ENCODE peak calls at places on chromosomes 7 and 10, in ten cellular contexts. U is tibial nerve, M is pancreas, Z is brain microvascular endothelial cell, N is body of pancreas, A is fibroblast of lung, J is heart right ventricle, B is SK-N-SH, D is IMR-90, V is lung. P is an unnamed sample.

GRCh38 chr10:129613377-129613980 is 146.4 kb downstream of the MGMT start:
- DNase-seq in D (no peak), M (no peak), Z (no peak), U (no peak), V (no peak), N (no peak), J (no peak), B (no peak), A (no peak), P (no peak)

GRCh38 chr10:91925022-91925320 is 1.4 kb downstream of the BTAF1 start:
- DNase-seq in V (no peak), M (no peak), J (no peak), Z (no peak), B (peak), A (no peak), D (no peak), U (no peak), N (no peak), P (no peak)

GRCh38 chr10:113005380-113005779 is 55.3 kb downstream of the TCF7L2 start:
- DNase-seq in U (no peak), Z (no peak), N (no peak), D (no peak), B (no peak), J (no peak), V (no peak), A (no peak), M (no peak), P (no peak)

GRCh38 chr7:2140216-2140870 is 92.4 kb downstream of the MAD1L1 start:
- DNase-seq in U (no peak), A (no peak), Z (no peak), M (no peak), J (peak), D (no peak), N (no peak), B (no peak), V (no peak), P (no peak)

GRCh38 chr7:28695300-28696261 is 262.5 kb downstream of the TRIL start:
- DNase-seq in J (no peak), D (peak), A (no peak), N (no peak), Z (no peak), B (no peak), M (no peak), U (peak), V (no peak), P (no peak)

GRCh38 chr10:131735577-131735976 is 165.2 kb upstream of the PPP2R2D start:
- DNase-seq in M (peak), N (no peak), Z (no peak), J (no peak), A (no peak), B (no peak), D (no peak), U (no peak), V (no peak), P (no peak)

GRCh38 chr7:108114117-108114841 is 15.9 kb downstream of the LAMB4 start:
- DNase-seq in N (peak), A (no peak), B (no peak), D (no peak), V (no peak), Z (no peak), U (no peak), J (no peak), M (peak), P (no peak)

GRCh38 chr7:29564455-29565185 is 985 bp downstream of the PRR15 start:
- DNase-seq in D (peak), J (peak), U (no peak), Z (peak), A (peak), M (peak), N (peak), V (peak), B (peak), P (peak)

GRCh38 chr10:13890617-13891541 is 304.1 kb downstream of the PRPF18 start:
- DNase-seq in U (no peak), A (peak), D (peak), J (no peak), B (peak), Z (peak), V (no peak), M (no peak), N (no peak), P (no peak)

GRCh38 chr10:113644185-113645120 is 19.4 kb downstream of the NRAP start:
- DNase-seq in D (peak), M (no peak), B (no peak), N (peak), A (peak), J (no peak), V (no peak), U (no peak), Z (peak), P (no peak)

GRCh38 chr10:35251373-35252100 is 84.8 kb upstream of the CCNY start:
- DNase-seq in J (no peak), V (no peak), A (no peak), U (no peak), N (no peak), Z (no peak), D (no peak), B (no peak), M (no peak), P (no peak)

GRCh38 chr7:104032486-104032885 is 43.0 kb upstream of the RELN start:
- DNase-seq in M (no peak), A (no peak), D (no peak), N (no peak), J (no peak), U (no peak), V (no peak), B (no peak), Z (no peak), P (no peak)

GRCh38 chr7:108283252-108283651 is 153.1 kb upstream of the LAMB4 start:
- DNase-seq in V (no peak), U (no peak), D (no peak), N (no peak), M (no peak), Z (no peak), J (no peak), A (no peak), B (no peak), P (no peak)

GRCh38 chr10:33529234-33529633 is 194.8 kb upstream of the NRP1 start:
- DNase-seq in J (no peak), M (no peak), V (no peak), N (no peak), U (no peak), A (no peak), Z (no peak), D (no peak), B (no peak), P (no peak)

GRCh38 chr10:69500864-69501468 is 49.7 kb downstream of the TSPAN15 start:
- DNase-seq in M (no peak), U (no peak), B (no peak), A (no peak), D (no peak), Z (no peak), J (no peak), N (no peak), V (no peak), P (no peak)

GRCh38 chr10:80588506-80589020 is 50.9 kb downstream of the SH2D4B start:
- DNase-seq in V (no peak), N (no peak), A (no peak), J (no peak), U (no peak), M (no peak), Z (no peak), B (no peak), D (no peak), P (no peak)

GRCh38 chr7:21966271-21966670 is 20.6 kb upstream of the CDCA7L start:
- DNase-seq in N (no peak), U (no peak), B (no peak), J (no peak), Z (no peak), V (no peak), A (no peak), M (no peak), D (no peak), P (no peak)

GRCh38 chr7:88377421-88377820 is 70.7 kb upstream of the STEAP4 start:
- DNase-seq in A (no peak), B (no peak), D (no peak), N (no peak), V (no peak), M (no peak), J (no peak), Z (no peak), U (no peak), P (no peak)

GRCh38 chr7:108451296-108451848 is 4.9 kb downstream of the NRCAM start:
- DNase-seq in V (no peak), U (no peak), A (no peak), Z (no peak), N (no peak), B (no peak), D (no peak), J (no peak), M (no peak), P (no peak)

GRCh38 chr10:19728376-19728775 is 87.9 kb upstream of the PLXDC2 start:
- DNase-seq in U (no peak), B (no peak), J (no peak), Z (no peak), D (no peak), A (peak), M (no peak), N (no peak), V (no peak), P (no peak)

GRCh38 chr7:115299379-115300038 is 377.6 kb downstream of the MDFIC start:
- DNase-seq in B (no peak), D (no peak), N (no peak), M (no peak), A (peak), U (no peak), Z (no peak), J (no peak), V (no peak), P (no peak)

GRCh38 chr10:23439920-23440875 is 1.3 kb downstream of the OTUD1 start:
- DNase-seq in U (no peak), J (peak), B (peak), D (peak), Z (peak), A (peak), N (peak), V (no peak), M (peak), P (peak)

GRCh38 chr10:65284495-65285041 is 1641.3 kb upstream of the LRRTM3 start:
- DNase-seq in B (no peak), Z (no peak), J (no peak), V (no peak), N (no peak), M (no peak), D (no peak), A (no peak), U (no peak), P (no peak)

GRCh38 chr10:59968705-59969104 is 62.3 kb upstream of the CCDC6 start:
- DNase-seq in D (no peak), V (no peak), Z (no peak), J (no peak), U (no peak), B (no peak), A (no peak), N (peak), M (no peak), P (no peak)

GRCh38 chr10:127827354-127828140 is 65.2 kb downstream of the CLRN3 start:
- DNase-seq in M (no peak), U (no peak), N (no peak), B (no peak), A (no peak), Z (no peak), V (no peak), J (no peak), D (no peak), P (no peak)

GRCh38 chr7:66886152-66886551 is 34.9 kb upstream of the TMEM248 start:
- DNase-seq in M (no peak), U (no peak), B (no peak), J (no peak), D (no peak), V (no peak), A (no peak), N (no peak), Z (no peak), P (no peak)

GRCh38 chr10:58666024-58666423 is 153.4 kb downstream of the BICC1 start:
- DNase-seq in V (no peak), J (no peak), B (no peak), D (no peak), U (no peak), Z (peak), A (peak), N (peak), M (peak), P (no peak)

GRCh38 chr10:113007343-113007771 is 57.3 kb downstream of the TCF7L2 start:
- DNase-seq in N (no peak), Z (no peak), M (no peak), D (no peak), V (no peak), U (no peak), J (no peak), A (no peak), B (no peak), P (no peak)

GRCh38 chr7:77858278-77858677 is 59.7 kb downstream of the PHTF2 start:
- DNase-seq in J (no peak), M (no peak), V (no peak), N (no peak), Z (no peak), U (no peak), D (no peak), A (no peak), B (no peak), P (no peak)

GRCh38 chr7:47369736-47370135 is 212.2 kb downstream of the TNS3 start:
- DNase-seq in N (no peak), D (no peak), U (no peak), J (no peak), V (no peak), Z (no peak), M (no peak), A (no peak), B (no peak), P (no peak)

GRCh38 chr10:91298224-91298862 is 77.9 kb downstream of the PCGF5 start:
- DNase-seq in J (peak), B (peak), V (peak), N (peak), M (peak), Z (peak), D (peak), A (peak), U (peak), P (peak)

GRCh38 chr7:40987571-40987970 is 715.3 kb downstream of the INHBA start:
- DNase-seq in D (peak), V (no peak), A (peak), Z (no peak), M (no peak), B (no peak), N (no peak), J (no peak), U (no peak), P (no peak)

GRCh38 chr10:73209705-73210104 is 37.4 kb downstream of the DNAJC9 start:
- DNase-seq in J (no peak), V (no peak), B (no peak), Z (peak), D (peak), N (no peak), M (no peak), U (no peak), A (peak), P (no peak)

GRCh38 chr7:28517206-28517605 is 104.9 kb downstream of the CREB5 start:
- DNase-seq in U (no peak), J (no peak), V (no peak), B (no peak), Z (no peak), N (no peak), A (peak), D (no peak), M (no peak), P (no peak)

GRCh38 chr7:92528958-92529264 is 316 bp downstream of the RBM48 start:
- DNase-seq in U (no peak), D (no peak), B (no peak), Z (no peak), A (no peak), N (no peak), M (no peak), V (no peak), J (no peak), P (no peak)

GRCh38 chr10:110820321-110820814 is 51.4 kb upstream of the PDCD4 start:
- DNase-seq in N (peak), U (no peak), B (peak), V (no peak), D (no peak), M (no peak), A (peak), Z (no peak), J (peak), P (peak)

GRCh38 chr7:124720195-124720594 is 45.4 kb downstream of the GPR37 start:
- DNase-seq in V (no peak), N (no peak), U (no peak), M (no peak), Z (peak), B (no peak), J (no peak), A (peak), D (peak), P (no peak)

GRCh38 chr10:48779077-48779476 is 94.4 kb downstream of the WDFY4 start:
- DNase-seq in Z (no peak), D (no peak), V (peak), A (no peak), B (no peak), J (no peak), M (no peak), N (no peak), U (no peak), P (no peak)

DNA sequence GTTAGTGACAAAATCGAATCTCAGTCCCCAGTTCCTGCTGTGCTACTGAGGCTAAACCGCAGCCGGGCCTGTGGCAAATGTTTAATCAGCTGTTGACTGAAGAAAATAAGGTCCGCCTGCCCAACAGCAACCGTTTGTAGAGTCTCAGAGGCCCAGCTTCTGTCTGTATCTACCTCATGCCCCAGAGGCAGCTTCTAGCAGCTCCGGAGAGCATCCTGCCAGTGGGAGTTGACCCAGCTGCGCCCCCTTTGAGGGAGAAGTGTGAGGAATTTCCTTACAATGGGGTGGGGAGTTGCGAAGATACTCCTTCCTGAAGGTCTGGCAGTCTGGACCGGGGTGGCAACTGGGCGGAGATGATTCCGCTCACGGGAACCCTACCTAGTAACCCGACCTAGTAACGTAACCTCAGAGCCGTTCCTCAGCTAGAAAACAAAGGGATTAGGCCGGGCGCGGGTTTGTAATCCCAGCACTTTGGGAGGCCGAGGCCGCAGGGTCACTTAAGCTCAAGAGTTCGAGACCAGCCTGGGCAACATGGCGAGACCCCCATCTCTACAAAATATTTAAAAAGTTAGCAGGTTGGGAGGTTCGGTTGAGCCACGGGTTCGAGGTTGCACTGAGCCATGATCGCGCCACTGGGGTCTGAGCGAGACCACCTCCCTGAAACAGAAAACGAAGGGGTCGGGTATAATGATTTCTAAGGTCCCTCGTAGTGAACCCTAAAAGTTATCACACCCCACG is 846 bp upstream of the ZNF775 start:
- DNase-seq in J (no peak), M (peak), Z (peak), D (peak), V (peak), U (no peak), A (peak), N (peak), B (peak), P (no peak)
- TF ChIP-seq CTCF in J (peak), M (no peak), Z (peak), D (peak), V (no peak), U (no peak), A (peak), N (peak), B (peak), P (no peak)

DNA sequence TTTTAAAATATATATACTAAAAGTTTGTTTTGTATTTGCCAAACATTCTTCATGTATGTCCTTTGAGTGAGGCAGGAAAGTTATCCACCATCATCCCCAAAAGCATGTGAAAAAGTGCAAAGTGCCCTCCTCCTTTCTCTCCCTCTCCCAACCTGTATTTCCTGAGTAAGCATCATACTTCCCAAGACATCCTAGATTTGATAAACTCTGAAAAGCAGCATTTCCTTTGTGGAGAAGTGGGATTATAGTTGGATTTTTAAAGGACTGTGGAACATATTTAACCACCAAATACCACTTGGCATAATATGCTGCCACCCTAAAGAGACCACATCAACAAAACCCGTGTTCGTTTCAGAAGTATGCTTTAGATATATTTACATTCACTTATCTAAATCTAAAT is 36.9 kb downstream of the NET1 start:
- DNase-seq in Z (no peak), N (no peak), V (no peak), M (no peak), B (no peak), A (no peak), J (no peak), D (no peak), U (no peak), P (no peak)
- H3K4me3 ChIP-seq in Z (peak), N (no peak), V (no peak), M (peak), B (no peak), A (peak), J (peak), D (peak), U (no peak), P (no peak)

GRCh38 chr7:843230-843629 is 11.0 kb downstream of the SUN1 start:
- DNase-seq in Z (no peak), B (no peak), U (no peak), M (no peak), V (no peak), A (no peak), D (no peak), N (no peak), J (no peak), P (no peak)

GRCh38 chr7:842436-843031 is 10.3 kb downstream of the SUN1 start:
- DNase-seq in N (no peak), U (no peak), A (no peak), B (peak), Z (no peak), J (no peak), D (no peak), M (no peak), V (no peak), P (no peak)

GRCh38 chr7:841943-842342 is 9.7 kb downstream of the SUN1 start:
- DNase-seq in J (no peak), B (no peak), Z (no peak), D (no peak), A (no peak), N (no peak), V (no peak), U (no peak), M (no peak), P (no peak)

GRCh38 chr7:837001-837400 is 4.7 kb downstream of the SUN1 start:
- DNase-seq in M (no peak), U (no peak), V (no peak), B (no peak), A (no peak), N (no peak), D (no peak), Z (no peak), J (no peak), P (no peak)

DNA sequence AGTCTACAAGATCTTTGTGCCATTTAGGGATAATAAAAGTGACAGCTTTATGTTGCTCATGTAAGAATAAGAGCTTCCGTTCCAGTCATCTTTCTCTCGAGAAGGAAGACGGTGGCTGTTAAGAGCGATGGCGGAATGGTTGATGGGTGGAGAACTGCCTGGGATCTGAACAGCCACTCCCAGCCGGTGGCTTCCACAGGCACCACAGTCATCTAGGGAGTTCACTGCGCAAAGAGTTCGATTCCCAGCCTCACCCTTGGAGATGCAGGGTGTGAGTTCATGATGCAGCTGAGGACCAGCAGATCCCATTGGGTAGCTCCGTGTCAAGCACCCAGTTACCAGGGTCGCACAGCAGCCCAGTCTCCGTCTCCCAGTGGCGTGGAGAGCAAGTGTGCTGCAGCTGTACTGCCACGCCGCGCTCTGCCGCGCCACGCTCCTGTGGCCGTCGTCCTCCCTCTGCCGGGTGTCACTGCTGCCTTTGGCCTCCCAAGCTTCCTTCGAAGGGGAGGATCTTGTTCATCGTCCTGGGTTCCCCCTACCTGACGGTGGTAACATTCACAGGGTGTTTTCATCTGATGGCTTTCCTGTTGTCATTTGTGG is 7.8 kb downstream of the SUN1 start:
- DNase-seq in A (no peak), Z (no peak), D (no peak), B (no peak), J (no peak), N (no peak), M (no peak), U (no peak), V (no peak), P (no peak)
- H3K27ac ChIP-seq in A (no peak), Z (no peak), D (no peak), B (no peak), J (no peak), N (no peak), M (no peak), U (no peak), V (no peak), P (no peak)

DNA sequence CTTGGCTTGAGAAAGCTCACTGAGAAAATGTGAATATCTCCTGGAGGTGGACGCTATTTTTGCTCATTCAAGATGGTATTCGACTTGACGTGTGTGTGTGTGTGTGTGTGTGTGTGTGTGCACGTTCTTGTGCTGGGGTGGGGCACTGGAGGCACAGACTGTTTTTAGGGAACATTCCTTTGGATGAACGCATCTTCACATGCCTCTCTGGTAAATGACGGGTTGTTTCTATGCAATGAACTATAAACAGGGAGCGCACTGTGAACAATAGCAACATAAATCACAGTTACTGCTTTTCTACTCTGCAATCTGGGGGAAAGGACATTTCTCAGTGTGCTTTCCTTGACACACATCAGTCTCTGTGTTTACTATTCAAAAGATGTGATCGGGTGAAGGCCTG is 120.0 kb upstream of the PITRM1 start:
- DNase-seq in B (no peak), U (no peak), Z (peak), A (no peak), V (no peak), J (no peak), N (no peak), D (no peak), M (no peak), P (no peak)
- TF ChIP-seq CTCF in B (no peak), U (no peak), Z (no peak), A (no peak), V (no peak), J (no peak), N (no peak), D (no peak), M (no peak), P (no peak)

P was measured in testis.